ENCODE peak calls at places on chromosomes 7 and 10, in nine cellular contexts. One of them, this sample, is unnamed.
A peak's percentile ranks its signal among the peaks of the same experiment; 100 is the strongest.

GRCh38 chr7:23333671-23334246 is 34.6 kb downstream of the MALSU1 start:
- DNase-seq in CD8-positive, alpha-beta T cell: no peak
- DNase-seq in smooth muscle cell of the brain vasculature: peak; percentile 71
- DNase-seq in NAMALWA: no peak
- DNase-seq in coronary artery: no peak
- DNase-seq in COLO829: peak; percentile 79
- DNase-seq in activated T-cell treated with anti-CD3 and anti-CD28 coated beads for 48 hours: no peak
- DNase-seq in NCI-H446: peak; percentile 20
- DNase-seq in fibroblast of villous mesenchyme: peak; percentile 87
- DNase-seq in this sample: no peak

GRCh38 chr10:118369806-118370205 is 27.7 kb upstream of the FAM204A start:
- DNase-seq in NAMALWA: no peak
- DNase-seq in smooth muscle cell of the brain vasculature: no peak
- DNase-seq in CD8-positive, alpha-beta T cell: no peak
- DNase-seq in activated T-cell treated with anti-CD3 and anti-CD28 coated beads for 48 hours: no peak
- DNase-seq in NCI-H446: no peak
- DNase-seq in COLO829: no peak
- DNase-seq in fibroblast of villous mesenchyme: no peak
- DNase-seq in coronary artery: no peak
- DNase-seq in this sample: no peak

GRCh38 chr10:14665304-14665703 is 109.4 kb downstream of the FAM107B start:
- DNase-seq in COLO829: no peak
- DNase-seq in coronary artery: no peak
- DNase-seq in CD8-positive, alpha-beta T cell: no peak
- DNase-seq in smooth muscle cell of the brain vasculature: no peak
- DNase-seq in NCI-H446: no peak
- DNase-seq in fibroblast of villous mesenchyme: peak; percentile 27
- DNase-seq in activated T-cell treated with anti-CD3 and anti-CD28 coated beads for 48 hours: no peak
- DNase-seq in NAMALWA: peak; percentile 70
- DNase-seq in this sample: no peak

GRCh38 chr7:67392596-67393438 is 396.2 kb downstream of the TYW1 start:
- DNase-seq in smooth muscle cell of the brain vasculature: no peak
- DNase-seq in coronary artery: no peak
- DNase-seq in activated T-cell treated with anti-CD3 and anti-CD28 coated beads for 48 hours: no peak
- DNase-seq in fibroblast of villous mesenchyme: no peak
- DNase-seq in NAMALWA: no peak
- DNase-seq in NCI-H446: no peak
- DNase-seq in COLO829: no peak
- DNase-seq in CD8-positive, alpha-beta T cell: no peak
- DNase-seq in this sample: no peak

GRCh38 chr10:12482586-12482985 is 133.2 kb downstream of the CAMK1D start:
- DNase-seq in coronary artery: no peak
- DNase-seq in COLO829: no peak
- DNase-seq in fibroblast of villous mesenchyme: no peak
- DNase-seq in activated T-cell treated with anti-CD3 and anti-CD28 coated beads for 48 hours: no peak
- DNase-seq in CD8-positive, alpha-beta T cell: no peak
- DNase-seq in smooth muscle cell of the brain vasculature: no peak
- DNase-seq in NCI-H446: no peak
- DNase-seq in NAMALWA: peak; percentile 50
- DNase-seq in this sample: no peak

GRCh38 chr7:5303061-5303460 is 20.3 kb downstream of the SLC29A4 start:
- DNase-seq in NCI-H446: no peak
- DNase-seq in CD8-positive, alpha-beta T cell: no peak
- DNase-seq in NAMALWA: no peak
- DNase-seq in fibroblast of villous mesenchyme: no peak
- DNase-seq in smooth muscle cell of the brain vasculature: no peak
- DNase-seq in activated T-cell treated with anti-CD3 and anti-CD28 coated beads for 48 hours: no peak
- DNase-seq in COLO829: no peak
- DNase-seq in coronary artery: no peak
- DNase-seq in this sample: no peak

GRCh38 chr10:91759581-91759986 is 38.6 kb upstream of the TNKS2 start:
- DNase-seq in COLO829: peak; percentile 43
- DNase-seq in CD8-positive, alpha-beta T cell: no peak
- DNase-seq in fibroblast of villous mesenchyme: no peak
- DNase-seq in activated T-cell treated with anti-CD3 and anti-CD28 coated beads for 48 hours: no peak
- DNase-seq in NAMALWA: no peak
- DNase-seq in smooth muscle cell of the brain vasculature: no peak
- DNase-seq in coronary artery: no peak
- DNase-seq in NCI-H446: no peak
- DNase-seq in this sample: peak; percentile 8

GRCh38 chr10:58140706-58141347 is 126.9 kb downstream of the IPMK start:
- DNase-seq in NCI-H446: no peak
- DNase-seq in CD8-positive, alpha-beta T cell: no peak
- DNase-seq in smooth muscle cell of the brain vasculature: no peak
- DNase-seq in activated T-cell treated with anti-CD3 and anti-CD28 coated beads for 48 hours: no peak
- DNase-seq in NAMALWA: no peak
- DNase-seq in fibroblast of villous mesenchyme: no peak
- DNase-seq in COLO829: no peak
- DNase-seq in coronary artery: no peak
- DNase-seq in this sample: no peak

GRCh38 chr10:29714096-29714874 is 79.5 kb upstream of the SVIL start:
- DNase-seq in NCI-H446: no peak
- DNase-seq in CD8-positive, alpha-beta T cell: no peak
- DNase-seq in NAMALWA: no peak
- DNase-seq in smooth muscle cell of the brain vasculature: no peak
- DNase-seq in fibroblast of villous mesenchyme: peak; percentile 80
- DNase-seq in activated T-cell treated with anti-CD3 and anti-CD28 coated beads for 48 hours: no peak
- DNase-seq in coronary artery: no peak
- DNase-seq in COLO829: peak; percentile 85
- DNase-seq in this sample: no peak

GRCh38 chr7:45212606-45213005 is 55.0 kb downstream of the RAMP3 start:
- DNase-seq in coronary artery: no peak
- DNase-seq in COLO829: no peak
- DNase-seq in smooth muscle cell of the brain vasculature: no peak
- DNase-seq in NCI-H446: no peak
- DNase-seq in fibroblast of villous mesenchyme: no peak
- DNase-seq in NAMALWA: no peak
- DNase-seq in activated T-cell treated with anti-CD3 and anti-CD28 coated beads for 48 hours: no peak
- DNase-seq in CD8-positive, alpha-beta T cell: no peak
- DNase-seq in this sample: no peak

GRCh38 chr10:122029503-122030199 is 40.7 kb downstream of the TACC2 start:
- DNase-seq in CD8-positive, alpha-beta T cell: no peak
- DNase-seq in fibroblast of villous mesenchyme: no peak
- DNase-seq in NCI-H446: no peak
- DNase-seq in smooth muscle cell of the brain vasculature: no peak
- DNase-seq in NAMALWA: no peak
- DNase-seq in COLO829: no peak
- DNase-seq in activated T-cell treated with anti-CD3 and anti-CD28 coated beads for 48 hours: no peak
- DNase-seq in coronary artery: no peak
- DNase-seq in this sample: no peak

GRCh38 chr10:79007037-79007842 is 61.5 kb upstream of the ZMIZ1 start:
- DNase-seq in COLO829: no peak
- DNase-seq in activated T-cell treated with anti-CD3 and anti-CD28 coated beads for 48 hours: no peak
- DNase-seq in smooth muscle cell of the brain vasculature: no peak
- DNase-seq in NAMALWA: no peak
- DNase-seq in CD8-positive, alpha-beta T cell: no peak
- DNase-seq in fibroblast of villous mesenchyme: peak; percentile 53
- DNase-seq in NCI-H446: no peak
- DNase-seq in coronary artery: no peak
- DNase-seq in this sample: no peak

GRCh38 chr10:125024496-125025234 is 82.7 kb downstream of the ZRANB1 start:
- DNase-seq in smooth muscle cell of the brain vasculature: no peak
- DNase-seq in COLO829: no peak
- DNase-seq in activated T-cell treated with anti-CD3 and anti-CD28 coated beads for 48 hours: no peak
- DNase-seq in NAMALWA: peak; percentile 39
- DNase-seq in NCI-H446: no peak
- DNase-seq in CD8-positive, alpha-beta T cell: no peak
- DNase-seq in coronary artery: no peak
- DNase-seq in fibroblast of villous mesenchyme: no peak
- DNase-seq in this sample: no peak

GRCh38 chr7:28755255-28755654 is 202.9 kb downstream of the TRIL start:
- DNase-seq in NCI-H446: no peak
- DNase-seq in smooth muscle cell of the brain vasculature: no peak
- DNase-seq in NAMALWA: no peak
- DNase-seq in CD8-positive, alpha-beta T cell: no peak
- DNase-seq in COLO829: no peak
- DNase-seq in coronary artery: no peak
- DNase-seq in activated T-cell treated with anti-CD3 and anti-CD28 coated beads for 48 hours: no peak
- DNase-seq in fibroblast of villous mesenchyme: peak; percentile 65
- DNase-seq in this sample: no peak

GRCh38 chr10:108445746-108446145 is 1281.2 kb upstream of the SORCS1 start:
- DNase-seq in NAMALWA: no peak
- DNase-seq in coronary artery: no peak
- DNase-seq in CD8-positive, alpha-beta T cell: no peak
- DNase-seq in fibroblast of villous mesenchyme: no peak
- DNase-seq in COLO829: no peak
- DNase-seq in activated T-cell treated with anti-CD3 and anti-CD28 coated beads for 48 hours: no peak
- DNase-seq in smooth muscle cell of the brain vasculature: no peak
- DNase-seq in NCI-H446: no peak
- DNase-seq in this sample: no peak

GRCh38 chr7:54921116-54921515 is 97.7 kb upstream of the EGFR start:
- DNase-seq in NAMALWA: no peak
- DNase-seq in smooth muscle cell of the brain vasculature: no peak
- DNase-seq in activated T-cell treated with anti-CD3 and anti-CD28 coated beads for 48 hours: no peak
- DNase-seq in fibroblast of villous mesenchyme: no peak
- DNase-seq in coronary artery: no peak
- DNase-seq in NCI-H446: no peak
- DNase-seq in CD8-positive, alpha-beta T cell: no peak
- DNase-seq in COLO829: no peak
- DNase-seq in this sample: no peak

GRCh38 chr7:46775776-46776175 is 806.1 kb downstream of the TNS3 start:
- DNase-seq in smooth muscle cell of the brain vasculature: no peak
- DNase-seq in COLO829: no peak
- DNase-seq in CD8-positive, alpha-beta T cell: no peak
- DNase-seq in coronary artery: no peak
- DNase-seq in activated T-cell treated with anti-CD3 and anti-CD28 coated beads for 48 hours: no peak
- DNase-seq in fibroblast of villous mesenchyme: peak; percentile 44
- DNase-seq in NCI-H446: no peak
- DNase-seq in NAMALWA: no peak
- DNase-seq in this sample: no peak

GRCh38 chr10:128979405-128979804 is 487.6 kb upstream of the MGMT start:
- DNase-seq in smooth muscle cell of the brain vasculature: no peak
- DNase-seq in NCI-H446: no peak
- DNase-seq in activated T-cell treated with anti-CD3 and anti-CD28 coated beads for 48 hours: no peak
- DNase-seq in COLO829: no peak
- DNase-seq in NAMALWA: no peak
- DNase-seq in fibroblast of villous mesenchyme: no peak
- DNase-seq in coronary artery: no peak
- DNase-seq in CD8-positive, alpha-beta T cell: no peak
- DNase-seq in this sample: no peak